ENCODE peak calls at places on chromosomes 6 and 20, in five cellular contexts. One of them, this sample, is unnamed.

GRCh38 chr20:9301129-9302072 is 213.0 kb upstream of the LAMP5 start:
- DNase-seq in HepG2: peak
- DNase-seq in HCT116: peak
- DNase-seq in K562: no peak
- DNase-seq in GM12878: no peak
- DNase-seq in this sample: peak

GRCh38 chr6:155132617-155133016 is 131.2 kb upstream of the CLDN20 start:
- DNase-seq in HepG2: no peak
- DNase-seq in HCT116: no peak
- DNase-seq in GM12878: no peak
- DNase-seq in K562: no peak
- DNase-seq in this sample: no peak

GRCh38 chr6:132228894-132229293 is 172.4 kb downstream of the MOXD1 start:
- DNase-seq in K562: no peak
- DNase-seq in GM12878: no peak
- DNase-seq in HepG2: no peak
- DNase-seq in HCT116: no peak
- DNase-seq in this sample: no peak

GRCh38 chr6:54327631-54328030 is 19.4 kb downstream of the TINAG start:
- DNase-seq in GM12878: no peak
- DNase-seq in K562: no peak
- DNase-seq in HepG2: no peak
- DNase-seq in HCT116: no peak
- DNase-seq in this sample: no peak

GRCh38 chr6:17269840-17270239 is 11.3 kb upstream of the RBM24 start:
- DNase-seq in HepG2: no peak
- DNase-seq in K562: no peak
- DNase-seq in HCT116: no peak
- DNase-seq in GM12878: no peak
- DNase-seq in this sample: no peak

GRCh38 chr6:155001482-155001881 is 6.4 kb downstream of the TIAM2 start:
- DNase-seq in HepG2: peak
- DNase-seq in GM12878: no peak
- DNase-seq in HCT116: no peak
- DNase-seq in K562: no peak
- DNase-seq in this sample: no peak

GRCh38 chr6:32553037-32553742 is 23.1 kb upstream of the HLA-DRB5 start:
- DNase-seq in K562: no peak
- DNase-seq in HepG2: no peak
- DNase-seq in HCT116: no peak
- DNase-seq in GM12878: no peak
- DNase-seq in this sample: peak

GRCh38 chr6:147128056-147128455 is 76.2 kb upstream of the STXBP5 start:
- DNase-seq in HCT116: no peak
- DNase-seq in K562: no peak
- DNase-seq in GM12878: no peak
- DNase-seq in HepG2: no peak
- DNase-seq in this sample: no peak

GRCh38 chr20:12966468-12967085 is 42.2 kb upstream of the SPTLC3 start:
- DNase-seq in K562: no peak
- DNase-seq in HCT116: no peak
- DNase-seq in HepG2: peak
- DNase-seq in GM12878: no peak
- DNase-seq in this sample: no peak

GRCh38 chr6:125511809-125512341 is 210.1 kb upstream of the HDDC2 start:
- DNase-seq in GM12878: no peak
- DNase-seq in HepG2: peak
- DNase-seq in K562: no peak
- DNase-seq in HCT116: no peak
- DNase-seq in this sample: no peak

DNA sequence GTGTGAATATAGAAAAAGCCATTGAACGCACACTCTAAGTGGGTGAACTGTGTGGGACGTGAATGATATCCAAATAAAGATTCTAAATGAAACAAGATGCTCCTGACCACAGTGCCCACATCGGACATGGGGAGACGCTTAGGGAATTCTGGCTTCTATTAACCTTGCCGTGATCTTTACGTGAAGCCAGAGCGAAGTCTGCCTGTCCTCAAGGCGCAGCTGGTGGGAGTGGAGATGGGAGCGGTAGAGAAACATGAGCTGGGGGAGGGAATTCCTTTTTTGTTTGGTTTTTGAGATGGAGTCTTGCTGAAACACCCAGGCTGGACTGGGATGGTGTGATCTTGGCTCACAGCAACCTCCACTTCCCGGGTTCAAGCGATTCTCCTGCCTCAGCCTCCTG is 46.0 kb downstream of the VSTM2L start:
- DNase-seq in GM12878: no peak
- DNase-seq in HepG2: no peak
- DNase-seq in HCT116: no peak
- DNase-seq in K562: no peak
- DNase-seq in this sample: no peak
- TF ChIP-seq JUND in GM12878: no peak
- TF ChIP-seq JUND in HepG2: no peak
- TF ChIP-seq JUND in HCT116: no peak
- TF ChIP-seq JUND in K562: no peak
- TF ChIP-seq JUND in this sample: no peak

DNA sequence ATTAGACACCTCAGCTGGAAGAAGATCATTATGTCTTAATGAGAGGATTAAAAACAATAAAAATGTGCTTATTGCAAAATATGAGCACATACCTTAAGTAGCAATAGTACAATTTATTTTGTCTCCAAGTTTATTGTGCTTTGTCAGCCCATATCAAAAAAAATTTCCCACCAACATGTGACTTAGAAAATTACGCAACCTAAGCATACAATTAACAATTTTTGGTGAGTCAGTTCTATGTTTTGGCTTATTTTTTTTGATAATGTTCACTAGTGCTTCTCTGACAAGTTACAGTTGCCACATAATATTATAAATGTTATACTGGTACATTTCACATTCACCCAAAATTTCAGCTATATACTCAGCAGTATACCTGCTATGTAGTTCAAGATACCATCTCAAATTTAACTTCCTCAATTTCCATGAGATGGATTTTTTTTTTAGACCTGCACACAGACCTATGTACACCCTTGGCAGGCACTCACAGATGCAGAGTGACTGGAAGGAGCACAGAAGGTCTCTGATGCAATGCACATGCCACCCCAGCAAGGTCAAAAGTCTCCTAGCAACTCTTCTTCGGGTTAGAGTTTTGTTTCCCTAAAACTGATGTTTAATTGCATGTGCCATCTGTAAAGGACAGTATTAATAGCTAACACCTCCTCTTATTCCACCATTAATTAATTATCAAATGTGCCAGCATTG is 112.4 kb downstream of the PRKN start:
- DNase-seq in GM12878: no peak
- DNase-seq in HCT116: no peak
- DNase-seq in K562: no peak
- DNase-seq in HepG2: no peak
- DNase-seq in this sample: no peak
- TF ChIP-seq JUND in GM12878: no peak
- TF ChIP-seq JUND in HCT116: no peak
- TF ChIP-seq JUND in K562: no peak
- TF ChIP-seq JUND in HepG2: no peak
- TF ChIP-seq JUND in this sample: no peak

DNA sequence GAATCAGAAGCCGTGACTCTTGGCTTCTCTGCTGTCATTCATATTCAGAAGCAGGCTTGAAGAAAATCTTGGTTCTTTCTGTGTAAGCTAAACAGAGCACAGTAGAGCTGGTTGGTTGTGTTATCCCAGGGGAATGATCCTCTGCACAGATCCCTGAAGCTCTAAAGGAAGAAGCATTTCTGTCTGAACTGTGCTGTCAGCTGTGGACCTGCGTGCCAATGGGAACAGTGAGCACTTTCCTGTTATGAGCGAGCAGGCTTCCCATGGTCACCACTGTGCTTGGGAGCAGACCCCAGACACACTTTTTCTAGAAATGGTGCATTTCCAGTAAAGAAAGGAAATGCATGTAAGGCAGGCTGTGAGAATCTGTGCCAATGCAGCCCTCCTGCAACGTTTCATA is 490.2 kb downstream of the EPM2A start:
- DNase-seq in HCT116: no peak
- DNase-seq in GM12878: no peak
- DNase-seq in K562: no peak
- DNase-seq in HepG2: no peak
- DNase-seq in this sample: no peak
- TF ChIP-seq JUND in HCT116: no peak
- TF ChIP-seq JUND in GM12878: no peak
- TF ChIP-seq JUND in K562: no peak
- TF ChIP-seq JUND in HepG2: no peak
- TF ChIP-seq JUND in this sample: no peak

DNA sequence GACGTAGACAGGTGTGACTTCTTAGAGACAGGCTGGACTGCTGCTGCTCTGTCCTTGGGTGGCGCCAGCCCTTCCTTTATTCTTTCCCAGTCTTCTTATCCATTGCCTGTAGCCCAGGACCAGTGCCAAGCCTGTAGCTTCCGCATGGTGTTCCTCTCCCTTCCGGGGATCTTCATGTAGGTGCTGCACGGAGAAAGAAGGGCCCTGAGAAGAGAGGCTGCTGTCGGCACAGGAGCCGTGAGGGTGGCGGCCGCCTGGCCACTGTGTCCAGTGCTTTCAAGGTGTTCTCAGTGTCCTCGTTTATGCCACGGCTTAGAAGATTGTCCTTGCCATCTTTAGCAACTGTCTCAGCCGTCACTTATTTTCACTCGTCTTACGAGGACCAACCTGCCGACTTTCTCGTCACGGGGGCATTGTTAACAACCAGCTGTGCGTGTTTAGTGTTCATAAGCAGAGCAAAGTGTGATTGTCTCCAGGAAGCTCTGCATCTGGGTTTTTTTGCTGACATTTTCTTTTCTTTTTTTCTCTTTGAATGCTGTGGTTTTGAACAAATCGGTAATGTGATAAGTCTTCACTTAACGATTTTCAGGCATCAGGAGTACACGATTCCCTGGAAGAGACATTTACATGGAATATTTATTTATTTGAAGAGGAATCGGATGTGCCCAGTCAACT is 61.2 kb downstream of the PPP1R14C start:
- DNase-seq in HCT116: no peak
- DNase-seq in K562: no peak
- DNase-seq in GM12878: no peak
- DNase-seq in HepG2: no peak
- DNase-seq in this sample: no peak
- TF ChIP-seq JUND in HCT116: no peak
- TF ChIP-seq JUND in K562: no peak
- TF ChIP-seq JUND in GM12878: no peak
- TF ChIP-seq JUND in HepG2: no peak
- TF ChIP-seq JUND in this sample: no peak

GRCh38 chr6:114227944-114228343 is 114.9 kb downstream of the HS3ST5 start:
- DNase-seq in K562: no peak
- DNase-seq in GM12878: no peak
- DNase-seq in HepG2: no peak
- DNase-seq in HCT116: no peak
- DNase-seq in this sample: no peak
- TF ChIP-seq JUND in K562: no peak
- TF ChIP-seq JUND in GM12878: no peak
- TF ChIP-seq JUND in HepG2: no peak
- TF ChIP-seq JUND in HCT116: no peak
- TF ChIP-seq JUND in this sample: no peak

DNA sequence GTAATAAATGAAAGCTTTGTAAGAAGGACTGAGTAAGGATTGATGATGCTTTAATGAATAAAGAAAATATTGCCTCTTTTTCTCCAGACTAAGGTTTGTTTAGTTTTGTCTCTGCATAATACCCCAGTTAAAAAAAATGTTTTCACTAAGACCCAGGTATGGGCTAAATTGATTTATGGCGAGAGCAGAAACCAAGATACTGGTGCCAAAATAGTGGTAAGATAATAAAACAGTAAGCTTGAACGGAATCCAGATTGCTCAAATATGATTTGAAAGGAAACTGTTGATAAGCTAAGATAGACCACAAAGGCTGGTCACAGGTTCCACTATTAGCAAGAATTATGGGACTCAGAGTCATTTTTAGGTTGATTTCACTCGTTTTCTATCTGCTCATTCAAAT is 831.2 kb downstream of the EPHA7 start:
- DNase-seq in HepG2: no peak
- DNase-seq in GM12878: no peak
- DNase-seq in K562: no peak
- DNase-seq in HCT116: no peak
- DNase-seq in this sample: no peak
- TF ChIP-seq JUND in HepG2: no peak
- TF ChIP-seq JUND in GM12878: no peak
- TF ChIP-seq JUND in K562: no peak
- TF ChIP-seq JUND in HCT116: no peak
- TF ChIP-seq JUND in this sample: no peak

This sample was measured in T47D.